ENCODE peak calls at places on chromosome 21, in six cellular contexts. C, Q, S, X, E and B are unnamed samples.

GRCh38 chr21:16040601-16041000 is 310.8 kb downstream of the USP25 start:
- DNase-seq in C (peak; percentile 19), Q (no peak), S (peak; percentile 16), X (peak; percentile 8), E (no peak), B (no peak)

GRCh38 chr21:10539956-10540355 is 18.6 kb downstream of the TPTE start:
- DNase-seq in C (no peak), Q (no peak), S (no peak), X (no peak), E (no peak), B (no peak)

GRCh38 chr21:31888936-31889371 is 16.1 kb downstream of the HUNK start:
- DNase-seq in C (no peak), Q (no peak), S (no peak), X (peak; percentile 54), E (no peak), B (peak; percentile 47)

GRCh38 chr21:38165466-38166213 is 91.2 kb upstream of the KCNJ15 start:
- DNase-seq in C (no peak), Q (no peak), S (peak; percentile 48), X (no peak), E (no peak), B (no peak)

GRCh38 chr21:46347791-46348381 is 23.9 kb downstream of the PCNT start:
- DNase-seq in C (no peak), Q (no peak), S (peak; percentile 22), X (no peak), E (no peak), B (no peak)

GRCh38 chr21:36491191-36491916 is 11.4 kb upstream of the CLDN14 start:
- DNase-seq in C (no peak), Q (no peak), S (peak; percentile 86), X (no peak), E (no peak), B (no peak)

GRCh38 chr21:34519013-34519412 is 7.0 kb upstream of the KCNE1 start:
- DNase-seq in C (no peak), Q (no peak), S (no peak), X (no peak), E (no peak), B (no peak)

GRCh38 chr21:38229260-38229877 is 27.4 kb upstream of the KCNJ15 start:
- DNase-seq in C (no peak), Q (no peak), S (no peak), X (peak; percentile 28), E (no peak), B (no peak)

GRCh38 chr21:16588433-16588860 is 858.7 kb downstream of the USP25 start:
- DNase-seq in C (peak; percentile 58), Q (peak; percentile 74), S (peak; percentile 81), X (peak; percentile 71), E (peak; percentile 61), B (no peak)

GRCh38 chr21:19122371-19122770 is 718.8 kb upstream of the TMPRSS15 start:
- DNase-seq in C (no peak), Q (no peak), S (no peak), X (no peak), E (no peak), B (no peak)

GRCh38 chr21:45938811-45939520 is 42.6 kb upstream of the COL6A1 start:
- DNase-seq in C (no peak), Q (no peak), S (no peak), X (no peak), E (no peak), B (no peak)

GRCh38 chr21:25528511-25528910 is 78.8 kb downstream of the MRPL39 start:
- DNase-seq in C (no peak), Q (no peak), S (no peak), X (no peak), E (no peak), B (no peak)

GRCh38 chr21:46424621-46425020 is 34.1 kb upstream of the DIP2A start:
- DNase-seq in C (no peak), Q (no peak), S (no peak), X (no peak), E (no peak), B (no peak)

GRCh38 chr21:35854281-35854680 is 206.0 kb downstream of the SETD4 start:
- DNase-seq in C (no peak), Q (no peak), S (no peak), X (no peak), E (no peak), B (no peak)

GRCh38 chr21:39095681-39096080 is 87.6 kb downstream of the PSMG1 start:
- DNase-seq in C (no peak), Q (no peak), S (no peak), X (no peak), E (no peak), B (no peak)

GRCh38 chr21:24220466-24220865 is 1386.8 kb downstream of the MRPL39 start:
- DNase-seq in C (no peak), Q (no peak), S (no peak), X (no peak), E (no peak), B (no peak)

GRCh38 chr21:17679002-17679600 is 66.4 kb upstream of the BTG3 start:
- DNase-seq in C (peak; percentile 59), Q (no peak), S (peak; percentile 75), X (peak; percentile 56), E (no peak), B (peak; percentile 16)

GRCh38 chr21:38460171-38460742 is 38.0 kb downstream of the ERG start:
- DNase-seq in C (peak; percentile 85), Q (no peak), S (peak; percentile 83), X (no peak), E (no peak), B (no peak)

GRCh38 chr21:36321325-36322082 is 1.5 kb downstream of the MORC3 start:
- DNase-seq in C (no peak), Q (no peak), S (peak; percentile 31), X (no peak), E (peak; percentile 8), B (no peak)

GRCh38 chr21:15057290-15057689 is 7.5 kb downstream of the NRIP1 start:
- DNase-seq in C (no peak), Q (no peak), S (no peak), X (no peak), E (no peak), B (no peak)

GRCh38 chr21:36706951-36707762 is 8.2 kb downstream of the SIM2 start:
- DNase-seq in C (no peak), Q (no peak), S (no peak), X (no peak), E (no peak), B (no peak)

GRCh38 chr21:38950388-38951094 is 144.8 kb downstream of the ETS2 start:
- DNase-seq in C (no peak), Q (no peak), S (no peak), X (peak; percentile 33), E (no peak), B (peak; percentile 17)

GRCh38 chr21:28857720-28858119 is 135.0 kb downstream of the LTN1 start:
- DNase-seq in C (no peak), Q (no peak), S (no peak), X (no peak), E (no peak), B (no peak)

GRCh38 chr21:17753736-17754135 is 65.4 kb downstream of the C21orf91 start:
- DNase-seq in C (no peak), Q (no peak), S (no peak), X (no peak), E (no peak), B (no peak)

GRCh38 chr21:35256468-35256988 is 207.4 kb upstream of the RUNX1 start:
- DNase-seq in C (peak; percentile 85), Q (peak; percentile 79), S (peak; percentile 99), X (peak; percentile 86), E (no peak), B (peak; percentile 82)

GRCh38 chr21:23968722-23969647 is 1638.3 kb downstream of the MRPL39 start:
- DNase-seq in C (peak; percentile 11), Q (no peak), S (peak; percentile 14), X (peak; percentile 4), E (peak; percentile 61), B (peak; percentile 56)

GRCh38 chr21:34695434-34695833 is 26.6 kb downstream of the CLIC6 start:
- DNase-seq in C (no peak), Q (no peak), S (no peak), X (no peak), E (no peak), B (no peak)

GRCh38 chr21:25735895-25736597 is 1.3 kb downstream of the GABPA start:
- DNase-seq in C (no peak), Q (no peak), S (peak; percentile 67), X (peak; percentile 2), E (no peak), B (no peak)

GRCh38 chr21:46193829-46194373 is 9.6 kb upstream of the SPATC1L start:
- DNase-seq in C (no peak), Q (no peak), S (no peak), X (no peak), E (no peak), B (no peak)

GRCh38 chr21:26366781-26367180 is 196.2 kb upstream of the APP start:
- DNase-seq in C (peak; percentile 12), Q (no peak), S (peak; percentile 3), X (no peak), E (no peak), B (no peak)

DNA sequence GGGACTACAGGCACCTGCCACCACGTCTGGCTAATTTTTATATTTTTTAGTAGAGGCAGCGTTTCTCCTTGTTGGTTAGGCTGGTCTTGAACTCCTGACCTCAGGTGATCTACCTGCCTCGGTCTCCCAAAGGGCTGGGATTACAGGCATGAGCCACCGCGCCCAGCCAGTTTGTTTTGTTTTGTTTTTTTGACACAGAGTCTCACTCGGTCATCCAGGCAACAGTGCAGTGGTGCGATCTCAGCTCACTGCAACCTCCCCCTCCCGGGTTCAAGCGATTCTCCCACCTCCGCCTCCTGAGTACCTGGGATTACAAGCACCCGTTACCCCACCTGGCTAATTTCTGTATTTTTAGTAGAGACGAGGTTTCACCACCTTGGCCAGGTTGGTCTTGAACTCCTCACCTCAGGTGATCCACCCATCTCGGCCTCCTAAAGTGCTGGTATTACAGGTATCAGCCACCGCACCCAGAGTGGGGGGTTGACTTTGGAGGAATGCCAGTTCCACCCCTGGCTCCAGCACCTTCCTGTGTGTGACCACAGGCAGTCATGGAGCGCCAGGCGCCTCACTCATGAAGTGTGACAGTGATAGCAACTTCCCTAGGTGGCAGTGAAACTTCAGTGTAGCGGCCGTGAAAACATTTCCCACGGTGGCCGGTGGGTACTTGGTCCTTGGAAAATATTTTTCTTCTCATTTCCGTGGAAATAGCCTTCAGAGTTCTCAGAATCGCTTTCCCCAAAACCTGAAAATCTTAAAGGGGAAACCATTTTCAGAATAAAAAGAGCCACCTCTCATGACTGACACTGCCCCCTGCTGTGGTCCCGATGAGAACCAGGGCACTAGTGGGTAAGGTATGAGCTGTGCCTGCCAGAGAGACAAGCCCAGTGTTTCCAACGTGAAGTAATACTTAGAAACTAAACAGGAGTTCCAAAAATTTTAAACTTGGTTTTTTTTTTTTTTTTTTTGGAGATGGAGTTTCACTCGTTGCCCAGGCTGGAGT is 48.6 kb downstream of the WDR4 start:
- DNase-seq in C (no peak), Q (no peak), S (no peak), X (no peak), E (no peak), B (peak; percentile 33)
- TF ChIP-seq CTCF in C (no peak), Q (no peak), S (no peak), X (no peak), E (no peak), B (no peak)

GRCh38 chr21:32994305-32994704 is 31.4 kb upstream of the OLIG2 start:
- DNase-seq in C (peak; percentile 11), Q (no peak), S (peak; percentile 10), X (no peak), E (no peak), B (peak; percentile 16)
- TF ChIP-seq CTCF in C (peak; percentile 18), Q (no peak), S (peak; percentile 49), X (peak; percentile 44), E (peak; percentile 36), B (no peak)

GRCh38 chr21:27827972-27828371 is 861.1 kb upstream of the ADAMTS5 start:
- DNase-seq in C (peak; percentile 12), Q (no peak), S (no peak), X (no peak), E (no peak), B (no peak)
- TF ChIP-seq CTCF in C (no peak), Q (no peak), S (no peak), X (no peak), E (no peak), B (no peak)

GRCh38 chr21:41933259-41934079 is 20.3 kb downstream of the C2CD2 start:
- DNase-seq in C (peak; percentile 69), Q (no peak), S (no peak), X (no peak), E (no peak), B (no peak)
- TF ChIP-seq CTCF in C (peak; percentile 70), Q (peak; percentile 39), S (peak; percentile 38), X (no peak), E (no peak), B (no peak)